ENCODE peak calls at places on chromosomes 4 and X, in eight cellular contexts. Q, B, Y, W, Z, L, H and C are unnamed samples.

GRCh38 chr4:24495388-24495787 is 89.0 kb downstream of the DHX15 start:
- DNase-seq in Q (no peak), B (no peak), Y (no peak), W (no peak), Z (no peak), L (no peak), H (no peak), C (no peak)

GRCh38 chr4:89303177-89303576 is 4.4 kb downstream of the GPRIN3 start:
- DNase-seq in Q (no peak), B (no peak), Y (no peak), W (no peak), Z (no peak), L (no peak), H (no peak), C (no peak)

GRCh38 chr4:3106339-3107186 is 32.1 kb downstream of the HTT start:
- DNase-seq in Q (peak), B (peak), Y (peak), W (peak), Z (peak), L (peak), H (peak), C (peak)

GRCh38 chr4:13294961-13295605 is 189.1 kb downstream of the RAB28 start:
- DNase-seq in Q (no peak), B (no peak), Y (no peak), W (peak), Z (no peak), L (peak), H (no peak), C (no peak)

GRCh38 chrX:138908577-138908976 is 197.1 kb upstream of the FGF13 start:
- DNase-seq in Q (no peak), B (no peak), Y (no peak), W (no peak), Z (no peak), L (peak), H (no peak), C (no peak)

GRCh38 chr4:138972956-138973819 is 42.4 kb upstream of the NOCT start:
- DNase-seq in Q (no peak), B (no peak), Y (no peak), W (no peak), Z (no peak), L (no peak), H (no peak), C (no peak)

GRCh38 chr4:20253272-20253798 is 1.6 kb downstream of the SLIT2 start:
- DNase-seq in Q (no peak), B (no peak), Y (peak), W (no peak), Z (peak), L (no peak), H (peak), C (no peak)

GRCh38 chr4:85613901-85614300 is 139.0 kb downstream of the ARHGAP24 start:
- DNase-seq in Q (no peak), B (no peak), Y (no peak), W (no peak), Z (no peak), L (no peak), H (no peak), C (no peak)

GRCh38 chr4:85812776-85813175 is 337.8 kb downstream of the ARHGAP24 start:
- DNase-seq in Q (no peak), B (no peak), Y (no peak), W (no peak), Z (peak), L (no peak), H (no peak), C (no peak)

GRCh38 chr4:84403656-84404055 is 95.4 kb downstream of the NKX6-1 start:
- DNase-seq in Q (no peak), B (no peak), Y (peak), W (no peak), Z (no peak), L (peak), H (no peak), C (no peak)

GRCh38 chr4:6598641-6599040 is 23.7 kb downstream of the MAN2B2 start:
- DNase-seq in Q (no peak), B (no peak), Y (no peak), W (no peak), Z (no peak), L (no peak), H (no peak), C (no peak)

GRCh38 chr4:74054483-74055032 is 16.1 kb upstream of the CXCL3 start:
- DNase-seq in Q (no peak), B (no peak), Y (no peak), W (no peak), Z (no peak), L (no peak), H (no peak), C (no peak)

GRCh38 chrX:29478336-29479069 is 736.9 kb upstream of the MAGEB2 start:
- DNase-seq in Q (peak), B (no peak), Y (peak), W (peak), Z (peak), L (peak), H (peak), C (no peak)

GRCh38 chr4:139617702-139618490 is 47.7 kb upstream of the MGST2 start:
- DNase-seq in Q (no peak), B (no peak), Y (no peak), W (no peak), Z (no peak), L (peak), H (no peak), C (no peak)

GRCh38 chr4:18127030-18127429 is 105.5 kb upstream of the LCORL start:
- DNase-seq in Q (no peak), B (no peak), Y (peak), W (no peak), Z (no peak), L (no peak), H (no peak), C (no peak)

GRCh38 chr4:58543465-58543864 is 1433.3 kb upstream of the IGFBP7 start:
- DNase-seq in Q (no peak), B (no peak), Y (no peak), W (no peak), Z (no peak), L (no peak), H (no peak), C (no peak)

GRCh38 chrX:153974003-153974725 is 1.6 kb downstream of the TMEM187 start:
- DNase-seq in Q (no peak), B (no peak), Y (no peak), W (no peak), Z (no peak), L (no peak), H (no peak), C (no peak)

GRCh38 chr4:119525005-119525749 is 103.4 kb downstream of the PDE5A start:
- DNase-seq in Q (no peak), B (no peak), Y (peak), W (no peak), Z (peak), L (peak), H (no peak), C (no peak)

GRCh38 chr4:152508386-152508785 is 27.5 kb downstream of the FBXW7 start:
- DNase-seq in Q (no peak), B (no peak), Y (peak), W (no peak), Z (no peak), L (no peak), H (no peak), C (no peak)

GRCh38 chrX:134374294-134374693 is 85.7 kb upstream of the HPRT1 start:
- DNase-seq in Q (no peak), B (no peak), Y (no peak), W (no peak), Z (no peak), L (peak), H (no peak), C (no peak)

GRCh38 chr4:13984996-13985780 is 357.7 kb upstream of the BOD1L1 start:
- DNase-seq in Q (no peak), B (no peak), Y (no peak), W (no peak), Z (peak), L (peak), H (no peak), C (no peak)

GRCh38 chr4:85496146-85496849 is 21.3 kb downstream of the ARHGAP24 start:
- DNase-seq in Q (no peak), B (no peak), Y (no peak), W (no peak), Z (no peak), L (peak), H (no peak), C (no peak)

GRCh38 chr4:80788798-80789197 is 241.7 kb upstream of the BMP3 start:
- DNase-seq in Q (no peak), B (no peak), Y (no peak), W (peak), Z (peak), L (peak), H (no peak), C (no peak)

GRCh38 chr4:55079451-55080173 is 45.8 kb downstream of the KDR start:
- DNase-seq in Q (no peak), B (no peak), Y (no peak), W (no peak), Z (no peak), L (peak), H (no peak), C (no peak)

GRCh38 chrX:74924449-74925209 is 623 bp downstream of the NEXMIF start:
- DNase-seq in Q (peak), B (peak), Y (peak), W (peak), Z (no peak), L (no peak), H (peak), C (no peak)

GRCh38 chr4:1722551-1723071 is 1.3 kb downstream of the TACC3 start:
- DNase-seq in Q (no peak), B (no peak), Y (no peak), W (no peak), Z (no peak), L (no peak), H (no peak), C (no peak)

GRCh38 chr4:1879491-1879890 is 8.3 kb downstream of the NSD2 start:
- DNase-seq in Q (no peak), B (no peak), Y (no peak), W (no peak), Z (peak), L (no peak), H (no peak), C (no peak)

GRCh38 chrX:35711281-35711680 is 86.9 kb upstream of the MAGEB16 start:
- DNase-seq in Q (no peak), B (no peak), Y (no peak), W (no peak), Z (no peak), L (no peak), H (no peak), C (no peak)

GRCh38 chr4:139555705-139556070 is 331 bp downstream of the SETD7 start:
- DNase-seq in Q (no peak), B (peak), Y (no peak), W (peak), Z (no peak), L (no peak), H (no peak), C (no peak)

GRCh38 chrX:40247848-40248622 is 150.3 kb upstream of the BCOR start:
- DNase-seq in Q (no peak), B (no peak), Y (no peak), W (no peak), Z (no peak), L (no peak), H (no peak), C (no peak)

GRCh38 chrX:136708348-136708747 is 60.4 kb downstream of the CD40LG start:
- DNase-seq in Q (peak), B (no peak), Y (no peak), W (no peak), Z (peak), L (peak), H (no peak), C (no peak)

GRCh38 chr4:127852661-127853060 is 28.0 kb upstream of the PLK4 start:
- DNase-seq in Q (no peak), B (no peak), Y (no peak), W (no peak), Z (no peak), L (no peak), H (no peak), C (no peak)

GRCh38 chr4:71558248-71558647 is 219.4 kb downstream of the SLC4A4 start:
- DNase-seq in Q (no peak), B (no peak), Y (no peak), W (no peak), Z (no peak), L (no peak), H (peak), C (no peak)

GRCh38 chr4:48635310-48635709 is 144.8 kb downstream of the FRYL start:
- DNase-seq in Q (no peak), B (no peak), Y (peak), W (no peak), Z (peak), L (peak), H (no peak), C (no peak)

GRCh38 chr4:128519163-128519810 is 231.7 kb upstream of the PGRMC2 start:
- DNase-seq in Q (no peak), B (no peak), Y (no peak), W (no peak), Z (peak), L (peak), H (no peak), C (no peak)

GRCh38 chr4:57504139-57504538 is 394.0 kb upstream of the IGFBP7 start:
- DNase-seq in Q (no peak), B (no peak), Y (no peak), W (no peak), Z (no peak), L (no peak), H (no peak), C (no peak)

GRCh38 chr4:5084911-5085475 is 33.7 kb downstream of the STK32B start:
- DNase-seq in Q (no peak), B (no peak), Y (peak), W (no peak), Z (peak), L (no peak), H (no peak), C (no peak)

GRCh38 chr4:36043901-36044300 is 200.4 kb downstream of the ARAP2 start:
- DNase-seq in Q (no peak), B (no peak), Y (no peak), W (no peak), Z (no peak), L (no peak), H (no peak), C (no peak)

GRCh38 chrX:66018585-66019309 is 21.1 kb downstream of the VSIG4 start:
- DNase-seq in Q (no peak), B (no peak), Y (no peak), W (no peak), Z (no peak), L (no peak), H (no peak), C (no peak)

GRCh38 chr4:186554485-186554884 is 882 bp downstream of the MTNR1A start:
- DNase-seq in Q (peak), B (no peak), Y (peak), W (peak), Z (no peak), L (no peak), H (no peak), C (no peak)
- TF ChIP-seq CTCF in Q (peak), B (peak), Y (peak), W (peak), Z (peak), L (no peak), H (no peak), C (no peak)

GRCh38 chr4:120897981-120898719 is 24.4 kb downstream of the PRDM5 start:
- DNase-seq in Q (no peak), B (no peak), Y (no peak), W (no peak), Z (no peak), L (no peak), H (no peak), C (no peak)
- TF ChIP-seq CTCF in Q (no peak), B (no peak), Y (no peak), W (no peak), Z (no peak), L (no peak), H (no peak), C (no peak)

GRCh38 chr4:114698256-114698655 is 99.6 kb downstream of the UGT8 start:
- DNase-seq in Q (no peak), B (no peak), Y (no peak), W (no peak), Z (no peak), L (no peak), H (no peak), C (no peak)

GRCh38 chr4:114691865-114692264 is 93.3 kb downstream of the UGT8 start:
- DNase-seq in Q (no peak), B (no peak), Y (peak), W (no peak), Z (no peak), L (no peak), H (no peak), C (no peak)

GRCh38 chr4:114690571-114690970 is 92.0 kb downstream of the UGT8 start:
- DNase-seq in Q (no peak), B (no peak), Y (no peak), W (no peak), Z (no peak), L (no peak), H (no peak), C (no peak)

GRCh38 chr4:114692958-114693357 is 94.4 kb downstream of the UGT8 start:
- DNase-seq in Q (no peak), B (no peak), Y (no peak), W (no peak), Z (no peak), L (no peak), H (no peak), C (no peak)

GRCh38 chr4:114694770-114695169 is 96.2 kb downstream of the UGT8 start:
- DNase-seq in Q (no peak), B (no peak), Y (peak), W (peak), Z (peak), L (peak), H (no peak), C (no peak)
- TF ChIP-seq CTCF in Q (peak), B (peak), Y (peak), W (peak), Z (peak), L (peak), H (peak), C (no peak)

GRCh38 chr4:63790377-63790776 is 618.9 kb downstream of the TECRL start:
- DNase-seq in Q (no peak), B (no peak), Y (no peak), W (no peak), Z (no peak), L (no peak), H (no peak), C (no peak)

DNA sequence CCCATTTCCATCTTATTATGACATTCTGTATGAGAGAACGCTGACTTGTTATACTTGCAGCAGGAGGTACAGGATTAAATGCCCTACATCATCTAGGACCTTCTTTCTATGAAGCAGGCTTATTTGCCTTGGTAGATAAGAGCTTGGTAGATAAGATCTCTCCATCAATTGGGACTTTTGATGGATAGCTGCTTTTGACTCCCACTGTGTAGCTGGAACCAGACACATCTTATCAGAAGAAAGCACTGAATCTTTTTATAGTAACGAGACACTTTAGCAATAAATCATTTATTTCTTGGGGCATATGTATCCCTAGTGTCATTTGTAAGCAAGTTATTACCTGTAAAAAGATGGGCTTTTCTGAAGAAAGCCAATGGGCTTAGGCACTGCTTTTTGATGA is 613.9 kb downstream of the TECRL start:
- DNase-seq in Q (no peak), B (no peak), Y (no peak), W (no peak), Z (no peak), L (no peak), H (no peak), C (no peak)
- TF ChIP-seq CTCF in Q (no peak), B (no peak), Y (no peak), W (no peak), Z (no peak), L (no peak), H (no peak), C (no peak)

GRCh38 chr4:94256833-94257232 is 49.2 kb downstream of the SMARCAD1 start:
- DNase-seq in Q (no peak), B (no peak), Y (no peak), W (no peak), Z (peak), L (no peak), H (no peak), C (no peak)
- TF ChIP-seq CTCF in Q (peak), B (peak), Y (peak), W (peak), Z (peak), L (no peak), H (peak), C (no peak)